ENCODE peak calls at places on chromosomes 1 and 21, in four cellular contexts. Y is GM06990, G is IMR-90, W is RWPE1. B is an unnamed sample.

GRCh38 chr1:79293611-79294010 is 287.1 kb upstream of the ADGRL4 start:
- DNase-seq in Y (no peak), G (peak), W (peak), B (no peak)

GRCh38 chr1:37794372-37795339 is 1.0 kb downstream of the MANEAL start:
- DNase-seq in Y (peak), G (no peak), W (no peak), B (no peak)

GRCh38 chr1:164723296-164723731 is 164.3 kb downstream of the PBX1 start:
- DNase-seq in Y (no peak), G (no peak), W (no peak), B (no peak)

GRCh38 chr21:31902438-31902837 is 29.6 kb downstream of the HUNK start:
- DNase-seq in Y (no peak), G (no peak), W (no peak), B (no peak)

GRCh38 chr1:11273595-11274234 is 717 bp downstream of the UBIAD1 start:
- DNase-seq in Y (no peak), G (no peak), W (no peak), B (no peak)

GRCh38 chr1:173064011-173064410 is 13.3 kb upstream of the TNFSF18 start:
- DNase-seq in Y (no peak), G (peak), W (no peak), B (no peak)

GRCh38 chr1:152582647-152583046 is 2.3 kb upstream of the LCE3D start:
- DNase-seq in Y (no peak), G (peak), W (peak), B (no peak)

GRCh38 chr1:35555601-35556477 is 1.4 kb downstream of the KIAA0319L start:
- DNase-seq in Y (no peak), G (peak), W (peak), B (no peak)

GRCh38 chr1:180953791-180954721 is 41.4 kb downstream of the KIAA1614 start:
- DNase-seq in Y (peak), G (peak), W (peak), B (peak)

GRCh38 chr21:18772404-18772803 is 368.8 kb upstream of the TMPRSS15 start:
- DNase-seq in Y (no peak), G (no peak), W (peak), B (no peak)

GRCh38 chr1:153963850-153964331 is 554 bp upstream of the SLC39A1 start:
- DNase-seq in Y (no peak), G (no peak), W (peak), B (no peak)

GRCh38 chr1:230306158-230306557 is 120.0 kb downstream of the PGBD5 start:
- DNase-seq in Y (no peak), G (no peak), W (no peak), B (no peak)

GRCh38 chr21:38993561-38993960 is 187.8 kb downstream of the ETS2 start:
- DNase-seq in Y (no peak), G (peak), W (peak), B (no peak)

GRCh38 chr1:108704501-108704900 is 8.2 kb upstream of the FNDC7 start:
- DNase-seq in Y (no peak), G (peak), W (peak), B (no peak)

GRCh38 chr1:111754964-111755320 is 759 bp upstream of the DDX20 start:
- DNase-seq in Y (no peak), G (peak), W (peak), B (no peak)

GRCh38 chr1:87805661-87806376 is 477.1 kb downstream of the LMO4 start:
- DNase-seq in Y (no peak), G (peak), W (peak), B (no peak)

GRCh38 chr21:17352937-17353655 is 159.7 kb upstream of the CXADR start:
- DNase-seq in Y (no peak), G (no peak), W (no peak), B (no peak)

GRCh38 chr1:163346326-163346870 is 24.6 kb downstream of the NUF2 start:
- DNase-seq in Y (no peak), G (peak), W (peak), B (no peak)

DNA sequence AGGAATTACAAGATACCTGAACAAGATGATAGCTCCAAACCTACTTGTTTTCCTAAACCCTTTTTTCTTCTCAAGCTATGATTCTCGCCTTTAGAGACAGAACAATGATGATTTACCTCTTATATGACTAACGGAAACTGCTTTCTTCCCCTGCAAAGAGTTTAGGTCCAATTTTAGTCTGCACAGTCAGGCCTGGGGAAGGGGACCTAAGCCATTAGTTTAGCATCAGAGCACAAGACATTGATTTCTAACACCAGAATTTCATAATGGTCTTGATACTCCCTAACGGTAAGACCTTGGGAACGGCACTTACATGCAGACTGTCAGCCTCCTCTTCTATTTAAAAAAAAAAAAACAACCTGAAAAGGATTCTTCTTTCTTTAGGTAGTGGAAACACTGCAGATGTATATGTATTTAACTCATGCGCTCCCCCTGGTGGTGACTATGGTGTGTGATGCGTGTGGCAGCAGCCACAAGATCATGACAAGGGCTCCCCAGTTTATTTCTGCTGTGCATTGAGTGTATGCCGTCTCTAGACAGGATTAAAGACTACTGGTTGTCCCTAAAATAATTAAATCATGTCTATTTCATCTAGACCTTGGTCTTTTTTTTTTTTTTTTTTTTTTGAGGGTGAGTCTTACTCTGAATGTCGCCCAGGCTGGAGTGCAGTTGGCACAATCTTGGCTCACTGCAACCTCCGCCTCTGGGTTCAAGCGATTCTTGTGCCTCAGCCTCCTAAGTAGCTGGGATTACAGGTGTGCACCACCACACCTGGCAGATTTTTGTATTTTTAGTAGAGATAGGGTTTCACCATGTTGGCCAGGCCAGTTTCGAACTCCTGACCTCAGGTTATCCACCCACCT is 37.3 kb upstream of the TMEM222 start:
- DNase-seq in Y (no peak), G (peak), W (peak), B (peak)
- TF ChIP-seq CTCF in Y (peak), G (peak), W (peak), B (peak)

GRCh38 chr1:48402619-48403018 is 69.4 kb downstream of the SPATA6 start:
- DNase-seq in Y (no peak), G (no peak), W (no peak), B (no peak)

GRCh38 chr1:48405940-48406339 is 66.1 kb downstream of the SPATA6 start:
- DNase-seq in Y (no peak), G (no peak), W (no peak), B (no peak)

DNA sequence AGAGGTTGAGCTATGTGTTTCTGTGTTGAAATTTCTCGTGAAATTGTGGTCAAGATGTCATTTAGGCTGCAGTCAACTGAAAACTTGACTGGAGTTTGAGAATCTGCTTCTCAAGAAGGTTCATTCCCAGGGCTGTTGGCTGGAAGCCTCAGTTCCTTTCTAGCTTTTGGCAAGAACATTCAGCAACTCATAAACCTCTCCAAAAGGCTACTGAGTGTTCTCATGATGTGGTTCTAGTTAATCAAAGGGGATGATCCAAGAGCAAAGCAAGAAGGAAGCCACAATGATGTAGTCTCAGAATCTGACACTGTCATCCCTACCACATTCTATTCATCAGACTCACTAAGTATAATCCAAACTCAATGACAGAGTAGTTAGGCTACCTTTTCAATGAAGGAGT is 66.6 kb downstream of the SPATA6 start:
- DNase-seq in Y (no peak), G (peak), W (no peak), B (no peak)
- TF ChIP-seq CTCF in Y (no peak), G (no peak), W (no peak), B (no peak)

GRCh38 chr1:192088496-192088895 is 69.8 kb upstream of the RGS18 start:
- DNase-seq in Y (no peak), G (no peak), W (no peak), B (no peak)
- TF ChIP-seq CTCF in Y (no peak), G (no peak), W (no peak), B (no peak)

GRCh38 chr1:189149547-189150375 is 1327.9 kb downstream of the BRINP3 start:
- DNase-seq in Y (no peak), G (no peak), W (no peak), B (no peak)
- TF ChIP-seq CTCF in Y (no peak), G (no peak), W (no peak), B (no peak)